ENCODE peak calls at places on chromosomes 3 and 15, in six cellular contexts. P is SW480, Z is GOT3, X is KBM-7, N is fibroblast of the aortic adventitia, R is mucosa of gallbladder. Q is an unnamed sample.
A peak's percentile ranks its signal among the peaks of the same experiment; 100 is the strongest.

GRCh38 chr3:172903642-172904041 is 153.1 kb downstream of the ECT2 start:
- DNase-seq in Z (no peak), R (peak; percentile 13), X (no peak), P (no peak), N (no peak), Q (no peak)

GRCh38 chr3:38554127-38554827 is 58.1 kb downstream of the EXOG start:
- DNase-seq in X (no peak), Z (no peak), N (no peak), R (no peak), P (no peak), Q (no peak)

GRCh38 chr15:26892678-26893077 is 25.8 kb downstream of the GABRA5 start:
- DNase-seq in Z (no peak), X (no peak), R (no peak), P (no peak), N (no peak), Q (no peak)

GRCh38 chr3:44584646-44585501 is at the start of gene ZNF660:
- DNase-seq in X (peak; percentile 89), P (no peak), N (peak; percentile 35), Z (no peak), R (peak; percentile 34), Q (peak; percentile 87)

GRCh38 chr15:95405447-95405846 is 925.1 kb upstream of the NR2F2 start:
- DNase-seq in X (no peak), N (peak; percentile 40), P (no peak), R (no peak), Z (no peak), Q (no peak)

GRCh38 chr15:69060041-69060481 is 45.6 kb downstream of the NOX5 start:
- DNase-seq in R (peak; percentile 55), N (no peak), X (no peak), Z (no peak), P (no peak), Q (no peak)

GRCh38 chr3:11424277-11424676 is 152.1 kb downstream of the ATG7 start:
- DNase-seq in P (no peak), X (no peak), R (no peak), N (no peak), Z (no peak), Q (no peak)

GRCh38 chr15:35306361-35306981 is 221.4 kb upstream of the NANOGP8 start:
- DNase-seq in P (no peak), N (peak; percentile 70), Z (no peak), X (no peak), R (peak; percentile 35), Q (no peak)

GRCh38 chr15:64522226-64522823 is 61.9 kb downstream of the ZNF609 start:
- DNase-seq in Z (no peak), P (no peak), R (no peak), N (peak; percentile 58), X (no peak), Q (no peak)

GRCh38 chr15:63430766-63431451 is 49.3 kb upstream of the CA12 start:
- DNase-seq in R (no peak), N (peak; percentile 35), X (no peak), Z (no peak), P (no peak), Q (no peak)

GRCh38 chr3:150324825-150325224 is 83.3 kb upstream of the TSC22D2 start:
- DNase-seq in Z (no peak), N (no peak), R (no peak), X (no peak), P (no peak), Q (no peak)

GRCh38 chr15:26974120-26974780 is 3.3 kb downstream of the GABRG3 start:
- DNase-seq in Z (no peak), N (peak; percentile 19), X (peak; percentile 20), P (peak; percentile 27), R (no peak), Q (no peak)

GRCh38 chr3:62184559-62184958 is 188.8 kb downstream of the FEZF2 start:
- DNase-seq in R (no peak), X (peak; percentile 36), P (no peak), N (no peak), Z (no peak), Q (no peak)

GRCh38 chr3:32843504-32844321 is 25.9 kb downstream of the TRIM71 start:
- DNase-seq in R (no peak), N (no peak), P (no peak), Z (no peak), X (no peak), Q (no peak)

GRCh38 chr3:182802413-182802812 is 9.1 kb downstream of the ATP11B start:
- DNase-seq in X (no peak), N (no peak), Z (no peak), R (no peak), P (no peak), Q (no peak)

GRCh38 chr3:133595341-133595740 is 21.9 kb downstream of the CDV3 start:
- DNase-seq in X (no peak), N (peak; percentile 35), Z (no peak), P (peak; percentile 44), R (no peak), Q (no peak)

GRCh38 chr15:73965730-73966103 is 26.4 kb downstream of the STOML1 start:
- DNase-seq in N (no peak), P (peak; percentile 63), X (peak; percentile 37), R (no peak), Z (no peak), Q (no peak)

GRCh38 chr15:71296032-71296686 is 180.9 kb downstream of the THSD4 start:
- DNase-seq in N (peak; percentile 92), P (peak; percentile 40), X (no peak), R (no peak), Z (no peak), Q (no peak)

GRCh38 chr3:36124118-36124796 is 256.0 kb upstream of the STAC start:
- DNase-seq in Z (no peak), N (peak; percentile 73), P (peak; percentile 30), R (peak; percentile 32), X (peak; percentile 6), Q (no peak)

GRCh38 chr3:46214751-46215352 is 6.7 kb upstream of the CCR1 start:
- DNase-seq in N (no peak), P (peak; percentile 23), X (peak; percentile 61), Z (no peak), R (peak; percentile 40), Q (no peak)

GRCh38 chr15:81893182-81893833 is 152.5 kb downstream of the MEX3B start:
- DNase-seq in N (no peak), Z (no peak), R (no peak), P (no peak), X (no peak), Q (no peak)

GRCh38 chr3:182715006-182715405 is 78.3 kb upstream of the ATP11B start:
- DNase-seq in P (no peak), X (no peak), Z (no peak), R (no peak), N (no peak), Q (no peak)

GRCh38 chr15:25061808-25062550 is 107.2 kb downstream of the SNRPN start:
- DNase-seq in P (no peak), R (no peak), X (no peak), Z (no peak), N (no peak), Q (peak; percentile 55)

GRCh38 chr3:156553705-156554356 is 1.1 kb downstream of the SSR3 start:
- DNase-seq in R (no peak), Z (no peak), X (peak; percentile 43), P (peak; percentile 25), N (peak; percentile 81), Q (no peak)

GRCh38 chr15:83010709-83011270 is 649 bp downstream of the C15orf40 start:
- DNase-seq in X (peak; percentile 97), R (peak; percentile 69), N (peak; percentile 81), Z (no peak), P (peak; percentile 80), Q (peak; percentile 92)